ENCODE peak calls at places on chromosomes 7 and 10, in six cellular contexts. P, Q, O, A, N and J are unnamed samples.
A peak's percentile ranks its signal among the peaks of the same experiment; 100 is the strongest.

GRCh38 chr7:134882481-134882880 is 103.0 kb downstream of the CALD1 start:
- DNase-seq in A (no peak), P (no peak), O (no peak), Q (no peak), N (no peak), J (no peak)

GRCh38 chr10:74928742-74929191 is 102.4 kb downstream of the KAT6B start:
- DNase-seq in O (no peak), Q (no peak), A (no peak), P (no peak), N (no peak), J (no peak)

GRCh38 chr7:108282427-108282996 is 152.4 kb upstream of the LAMB4 start:
- DNase-seq in O (no peak), A (no peak), N (no peak), P (peak; percentile 62), Q (no peak), J (no peak)

GRCh38 chr10:7824251-7824650 is 5.9 kb downstream of the TAF3 start:
- DNase-seq in Q (no peak), A (no peak), N (no peak), P (peak; percentile 71), O (no peak), J (no peak)

GRCh38 chr10:102681696-102682095 is 32.5 kb downstream of the ARL3 start:
- DNase-seq in O (no peak), A (no peak), Q (no peak), N (no peak), P (no peak), J (no peak)

GRCh38 chr10:130013938-130014733 is 50.1 kb upstream of the EBF3 start:
- DNase-seq in Q (no peak), A (no peak), O (no peak), N (no peak), P (no peak), J (peak; percentile 63)

GRCh38 chr10:132096223-132096622 is 30.5 kb downstream of the JAKMIP3 start:
- DNase-seq in O (no peak), P (peak; percentile 58), N (no peak), A (peak; percentile 70), Q (no peak), J (no peak)

GRCh38 chr7:97971120-97971989 is 18.6 kb downstream of the OCM2 start:
- DNase-seq in P (peak; percentile 53), O (no peak), A (no peak), N (no peak), Q (no peak), J (no peak)

GRCh38 chr10:17675638-17676037 is 31.7 kb downstream of the STAM start:
- DNase-seq in A (no peak), O (no peak), P (no peak), Q (no peak), N (no peak), J (no peak)

GRCh38 chr7:156998988-156999610 is 11.4 kb downstream of the MNX1 start:
- DNase-seq in Q (no peak), A (peak; percentile 73), O (no peak), P (no peak), N (no peak), J (peak; percentile 60)

GRCh38 chr7:137886706-137887105 is 39.9 kb upstream of the DGKI start:
- DNase-seq in A (no peak), Q (no peak), N (no peak), O (no peak), P (no peak), J (no peak)

GRCh38 chr10:18010050-18010449 is 58.3 kb downstream of the SLC39A12 start:
- DNase-seq in Q (no peak), O (no peak), A (no peak), P (no peak), N (no peak), J (no peak)

GRCh38 chr10:69789164-69789576 is 12.5 kb upstream of the COL13A1 start:
- DNase-seq in N (no peak), Q (no peak), A (no peak), O (no peak), P (peak; percentile 35), J (no peak)

GRCh38 chr7:133389727-133390126 is 136.8 kb downstream of the EXOC4 start:
- DNase-seq in O (no peak), P (no peak), Q (no peak), A (no peak), N (no peak), J (no peak)

GRCh38 chr7:103560136-103560535 is 114.1 kb upstream of the SLC26A5 start:
- DNase-seq in P (no peak), A (no peak), N (no peak), O (no peak), Q (no peak), J (no peak)